ENCODE peak calls at places on chromosomes 7 and 10, in four cellular contexts. X is fibroblast of the aortic adventitia, U is pancreas, T is epithelial cell of esophagus. Q is an unnamed sample.

GRCh38 chr10:114485695-114486400 is 81.5 kb upstream of the AFAP1L2 start:
- DNase-seq in T (no peak), U (no peak), X (no peak), Q (no peak)

GRCh38 chr10:13712799-13713581 is 126.2 kb downstream of the PRPF18 start:
- DNase-seq in X (peak; percentile 97), T (peak; percentile 79), U (no peak), Q (peak; percentile 61)

GRCh38 chr10:97059872-97060205 is 125.9 kb downstream of the SLIT1 start:
- DNase-seq in X (no peak), U (peak; percentile 30), T (no peak), Q (no peak)

GRCh38 chr10:73774637-73775036 is 7.2 kb upstream of the CHCHD1 start:
- DNase-seq in U (no peak), X (peak; percentile 59), T (peak; percentile 51), Q (no peak)

GRCh38 chr7:105768898-105769507 is 107.4 kb downstream of the ATXN7L1 start:
- DNase-seq in T (no peak), X (no peak), U (no peak), Q (no peak)

GRCh38 chr10:11295492-11295891 is 277.8 kb downstream of the CELF2 start:
- DNase-seq in U (no peak), T (no peak), X (no peak), Q (no peak)

GRCh38 chr10:37381271-37381670 is 255.9 kb downstream of the ANKRD30A start:
- DNase-seq in T (peak; percentile 55), U (no peak), X (no peak), Q (no peak)

GRCh38 chr10:76640765-76641164 is 996.8 kb downstream of the KCNMA1 start:
- DNase-seq in X (no peak), T (no peak), U (no peak), Q (no peak)

GRCh38 chr7:71477441-71477840 is 345.5 kb downstream of the GALNT17 start:
- DNase-seq in X (no peak), T (no peak), U (no peak), Q (no peak)

GRCh38 chr7:82152858-82153257 is 290.7 kb downstream of the CACNA2D1 start:
- DNase-seq in U (no peak), T (no peak), X (no peak), Q (no peak)

GRCh38 chr7:150415161-150416160 is 35.0 kb upstream of the GIMAP8 start:
- DNase-seq in U (peak; percentile 35), X (no peak), T (no peak), Q (no peak)

GRCh38 chr7:140074780-140075179 is 12.0 kb upstream of the PARP12 start:
- DNase-seq in T (no peak), X (peak; percentile 7), U (no peak), Q (no peak)

GRCh38 chr10:69818676-69819239 is 17.1 kb downstream of the COL13A1 start:
- DNase-seq in U (no peak), T (no peak), X (no peak), Q (no peak)

GRCh38 chr10:28922127-28922526 is 244.8 kb downstream of the BAMBI start:
- DNase-seq in U (no peak), X (peak; percentile 8), T (no peak), Q (no peak)

GRCh38 chr10:58638406-58638805 is 125.7 kb downstream of the BICC1 start:
- DNase-seq in U (no peak), T (no peak), X (peak; percentile 64), Q (no peak)

GRCh38 chr7:142321391-142321790 is 63.5 kb upstream of the PRSS58 start:
- DNase-seq in X (no peak), U (no peak), T (no peak), Q (no peak)

GRCh38 chr7:142320883-142321282 is 63.0 kb upstream of the PRSS58 start:
- DNase-seq in U (no peak), T (no peak), X (no peak), Q (no peak)

GRCh38 chr7:142323706-142324105 is 65.8 kb upstream of the PRSS58 start:
- DNase-seq in X (no peak), U (peak; percentile 88), T (peak; percentile 41), Q (no peak)

GRCh38 chr7:142319970-142320369 is 62.1 kb upstream of the PRSS58 start:
- DNase-seq in T (peak; percentile 19), U (no peak), X (no peak), Q (no peak)
- TF ChIP-seq CTCF in T (peak; percentile 47), U (no peak), X (peak; percentile 16), Q (peak; percentile 55)

GRCh38 chr7:95485749-95486148 is at the start of gene ASB4:
- DNase-seq in X (no peak), U (no peak), T (no peak), Q (no peak)
- H3K4me3 ChIP-seq in X (no peak within 1 kb of the TSS), U (no peak within 1 kb of the TSS), T (no peak within 1 kb of the TSS), Q (no peak within 1 kb of the TSS)

GRCh38 chr7:47893238-47893637 is 55.0 kb downstream of the PKD1L1 start:
- DNase-seq in T (no peak), U (no peak), X (no peak), Q (no peak)
- TF ChIP-seq CTCF in T (peak; percentile 15), U (no peak), X (no peak), Q (peak; percentile 53)

DNA sequence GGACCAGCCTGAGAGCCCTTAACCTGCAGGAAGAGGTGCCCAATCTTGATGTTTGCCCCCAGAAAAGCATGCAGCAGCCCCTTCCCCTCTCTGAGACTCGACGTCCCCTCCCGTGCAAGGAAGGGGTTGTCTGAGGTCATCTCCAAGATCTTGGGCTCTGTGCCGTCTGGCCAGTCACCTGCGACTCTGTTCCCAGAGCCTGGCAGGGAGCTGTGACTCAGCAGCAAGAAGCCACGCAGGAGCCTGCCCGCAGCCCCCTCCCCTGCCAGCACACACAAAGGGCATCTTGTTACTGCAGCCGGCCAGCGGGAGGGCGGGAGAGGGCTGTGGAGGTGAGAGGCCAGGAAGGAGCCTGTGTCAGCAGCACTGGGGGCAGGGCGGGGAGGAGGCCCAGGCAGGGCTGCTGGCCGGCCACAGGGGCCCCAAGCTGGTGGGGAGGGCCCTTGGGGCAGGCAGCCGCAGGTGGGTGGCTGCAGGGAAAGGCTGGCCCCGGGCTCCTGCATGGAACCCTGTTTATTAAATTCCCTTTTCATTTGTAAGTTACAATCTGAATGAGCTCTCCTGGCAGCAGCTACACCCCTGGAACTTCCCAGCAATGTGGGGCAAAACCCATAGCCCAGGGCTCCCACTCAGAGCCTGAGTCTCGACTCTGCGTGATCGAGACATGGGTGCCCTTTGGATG is 103.7 kb upstream of the ZMIZ1 start:
- DNase-seq in T (peak; percentile 53), X (no peak), U (peak; percentile 81), Q (peak; percentile 87)
- H3K4me3 ChIP-seq in T (no peak overlapping the region), X (no peak overlapping the region), U (no peak overlapping the region), Q (no peak overlapping the region)

GRCh38 chr7:78924581-78924980 is 528.9 kb downstream of the MAGI2 start:
- DNase-seq in T (peak; percentile 53), X (peak; percentile 45), U (no peak), Q (no peak)
- TF ChIP-seq CTCF in T (peak; percentile 29), X (peak; percentile 14), U (peak; percentile 12), Q (peak; percentile 39)

GRCh38 chr7:42739591-42739990 is 172.3 kb downstream of the C7orf25 start:
- DNase-seq in T (no peak), U (no peak), X (peak; percentile 77), Q (no peak)
- H3K4me3 ChIP-seq in T (no peak overlapping the region), U (no peak overlapping the region), X (no peak overlapping the region), Q (no peak overlapping the region)

Q was measured in retinal pigment epithelial cell.